ENCODE peak calls at places on chromosomes 4 and X, in ten cellular contexts. One of them, this sample, is unnamed.

GRCh38 chr4:139582044-139582443 is 26.0 kb upstream of the SETD7 start:
- DNase-seq in GM20000: no peak
- DNase-seq in lower lobe of right lung: no peak
- DNase-seq in lower leg skin: no peak
- DNase-seq in Calu3: no peak
- DNase-seq in transverse colon: no peak
- DNase-seq in AG09309: no peak
- DNase-seq in H9: no peak
- DNase-seq in bronchial epithelial cell: no peak
- DNase-seq in A549: no peak
- DNase-seq in this sample: no peak

GRCh38 chrX:3326721-3327120 is 19.7 kb downstream of the MXRA5 start:
- DNase-seq in GM20000: no peak
- DNase-seq in lower lobe of right lung: no peak
- DNase-seq in lower leg skin: no peak
- DNase-seq in Calu3: no peak
- DNase-seq in transverse colon: no peak
- DNase-seq in AG09309: peak
- DNase-seq in H9: no peak
- DNase-seq in bronchial epithelial cell: no peak
- DNase-seq in A549: no peak
- DNase-seq in this sample: no peak

GRCh38 chr4:102114118-102114630 is 231.1 kb downstream of the SLC39A8 start:
- DNase-seq in GM20000: no peak
- DNase-seq in lower lobe of right lung: no peak
- DNase-seq in lower leg skin: no peak
- DNase-seq in Calu3: no peak
- DNase-seq in transverse colon: no peak
- DNase-seq in AG09309: no peak
- DNase-seq in H9: no peak
- DNase-seq in bronchial epithelial cell: no peak
- DNase-seq in A549: no peak
- DNase-seq in this sample: no peak

GRCh38 chrX:138775501-138775900 is 64.0 kb upstream of the FGF13 start:
- DNase-seq in GM20000: peak
- DNase-seq in lower lobe of right lung: no peak
- DNase-seq in lower leg skin: no peak
- DNase-seq in Calu3: no peak
- DNase-seq in transverse colon: no peak
- DNase-seq in AG09309: no peak
- DNase-seq in H9: no peak
- DNase-seq in bronchial epithelial cell: peak
- DNase-seq in A549: peak
- DNase-seq in this sample: peak

GRCh38 chr4:10369517-10369916 is 87.7 kb downstream of the ZNF518B start:
- DNase-seq in GM20000: no peak
- DNase-seq in lower lobe of right lung: no peak
- DNase-seq in lower leg skin: no peak
- DNase-seq in Calu3: no peak
- DNase-seq in transverse colon: no peak
- DNase-seq in AG09309: no peak
- DNase-seq in H9: no peak
- DNase-seq in bronchial epithelial cell: peak
- DNase-seq in A549: no peak
- DNase-seq in this sample: no peak

GRCh38 chr4:187929024-187929423 is 66.5 kb upstream of the ZFP42 start:
- DNase-seq in GM20000: no peak
- DNase-seq in lower lobe of right lung: no peak
- DNase-seq in lower leg skin: no peak
- DNase-seq in Calu3: no peak
- DNase-seq in transverse colon: no peak
- DNase-seq in AG09309: no peak
- DNase-seq in H9: peak
- DNase-seq in bronchial epithelial cell: no peak
- DNase-seq in A549: no peak
- DNase-seq in this sample: no peak

GRCh38 chrX:360496-361150 is 26.1 kb downstream of the PPP2R3B start:
- DNase-seq in GM20000: no peak
- DNase-seq in lower lobe of right lung: no peak
- DNase-seq in lower leg skin: no peak
- DNase-seq in Calu3: no peak
- DNase-seq in transverse colon: no peak
- DNase-seq in AG09309: no peak
- DNase-seq in H9: no peak
- DNase-seq in bronchial epithelial cell: no peak
- DNase-seq in A549: no peak
- DNase-seq in this sample: no peak

GRCh38 chrX:54807524-54808108 is at the start of gene MAGED2:
- DNase-seq in GM20000: peak
- DNase-seq in lower lobe of right lung: no peak
- DNase-seq in lower leg skin: peak
- DNase-seq in Calu3: no peak
- DNase-seq in transverse colon: peak
- DNase-seq in AG09309: no peak
- DNase-seq in H9: peak
- DNase-seq in bronchial epithelial cell: peak
- DNase-seq in A549: no peak
- DNase-seq in this sample: no peak

GRCh38 chr4:7719354-7720174 is 220.1 kb downstream of the AFAP1 start:
- DNase-seq in GM20000: peak
- DNase-seq in lower lobe of right lung: peak
- DNase-seq in lower leg skin: no peak
- DNase-seq in Calu3: peak
- DNase-seq in transverse colon: peak
- DNase-seq in AG09309: no peak
- DNase-seq in H9: peak
- DNase-seq in bronchial epithelial cell: peak
- DNase-seq in A549: peak
- DNase-seq in this sample: peak

GRCh38 chrX:134026732-134027311 is 41.4 kb upstream of the GPC3 start:
- DNase-seq in GM20000: peak
- DNase-seq in lower lobe of right lung: no peak
- DNase-seq in lower leg skin: peak
- DNase-seq in Calu3: peak
- DNase-seq in transverse colon: peak
- DNase-seq in AG09309: no peak
- DNase-seq in H9: peak
- DNase-seq in bronchial epithelial cell: peak
- DNase-seq in A549: peak
- DNase-seq in this sample: peak

GRCh38 chr4:139609647-139610046 is 53.6 kb upstream of the SETD7 start:
- DNase-seq in GM20000: no peak
- DNase-seq in lower lobe of right lung: no peak
- DNase-seq in lower leg skin: no peak
- DNase-seq in Calu3: no peak
- DNase-seq in transverse colon: no peak
- DNase-seq in AG09309: no peak
- DNase-seq in H9: no peak
- DNase-seq in bronchial epithelial cell: peak
- DNase-seq in A549: no peak
- DNase-seq in this sample: no peak

GRCh38 chrX:68196939-68197791 is 236.1 kb downstream of the OPHN1 start:
- DNase-seq in GM20000: peak
- DNase-seq in lower lobe of right lung: no peak
- DNase-seq in lower leg skin: peak
- DNase-seq in Calu3: peak
- DNase-seq in transverse colon: peak
- DNase-seq in AG09309: no peak
- DNase-seq in H9: peak
- DNase-seq in bronchial epithelial cell: peak
- DNase-seq in A549: peak
- DNase-seq in this sample: peak

GRCh38 chrX:151505796-151506195 is 57.7 kb upstream of the PASD1 start:
- DNase-seq in GM20000: peak
- DNase-seq in lower lobe of right lung: no peak
- DNase-seq in lower leg skin: no peak
- DNase-seq in Calu3: peak
- DNase-seq in transverse colon: no peak
- DNase-seq in AG09309: no peak
- DNase-seq in H9: no peak
- DNase-seq in bronchial epithelial cell: peak
- DNase-seq in A549: peak
- DNase-seq in this sample: peak

GRCh38 chr4:124713213-124713592 is 671 bp upstream of the ANKRD50 start:
- DNase-seq in GM20000: peak
- DNase-seq in lower lobe of right lung: peak
- DNase-seq in lower leg skin: peak
- DNase-seq in Calu3: peak
- DNase-seq in transverse colon: peak
- DNase-seq in AG09309: peak
- DNase-seq in H9: peak
- DNase-seq in bronchial epithelial cell: peak
- DNase-seq in A549: peak
- DNase-seq in this sample: peak
- TF ChIP-seq CTCF in GM20000: no peak
- TF ChIP-seq CTCF in lower lobe of right lung: peak
- TF ChIP-seq CTCF in lower leg skin: no peak
- TF ChIP-seq CTCF in Calu3: no peak
- TF ChIP-seq CTCF in transverse colon: peak
- TF ChIP-seq CTCF in AG09309: peak
- TF ChIP-seq CTCF in H9: peak
- TF ChIP-seq CTCF in bronchial epithelial cell: peak
- TF ChIP-seq CTCF in A549: no peak
- TF ChIP-seq CTCF in this sample: peak

GRCh38 chrX:26649534-26649933 is 433.6 kb downstream of the MAGEB5 start:
- DNase-seq in GM20000: peak
- DNase-seq in lower lobe of right lung: no peak
- DNase-seq in lower leg skin: no peak
- DNase-seq in Calu3: no peak
- DNase-seq in transverse colon: no peak
- DNase-seq in AG09309: no peak
- DNase-seq in H9: no peak
- DNase-seq in bronchial epithelial cell: peak
- DNase-seq in A549: peak
- DNase-seq in this sample: peak
- TF ChIP-seq CTCF in GM20000: peak
- TF ChIP-seq CTCF in lower lobe of right lung: no peak
- TF ChIP-seq CTCF in lower leg skin: no peak
- TF ChIP-seq CTCF in Calu3: peak
- TF ChIP-seq CTCF in transverse colon: peak
- TF ChIP-seq CTCF in AG09309: peak
- TF ChIP-seq CTCF in H9: peak
- TF ChIP-seq CTCF in bronchial epithelial cell: peak
- TF ChIP-seq CTCF in A549: peak
- TF ChIP-seq CTCF in this sample: peak

GRCh38 chr4:175273995-175274753 is 356.0 kb downstream of the ADAM29 start:
- DNase-seq in GM20000: no peak
- DNase-seq in lower lobe of right lung: no peak
- DNase-seq in lower leg skin: no peak
- DNase-seq in Calu3: no peak
- DNase-seq in transverse colon: no peak
- DNase-seq in AG09309: no peak
- DNase-seq in H9: no peak
- DNase-seq in bronchial epithelial cell: peak
- DNase-seq in A549: no peak
- DNase-seq in this sample: no peak

DNA sequence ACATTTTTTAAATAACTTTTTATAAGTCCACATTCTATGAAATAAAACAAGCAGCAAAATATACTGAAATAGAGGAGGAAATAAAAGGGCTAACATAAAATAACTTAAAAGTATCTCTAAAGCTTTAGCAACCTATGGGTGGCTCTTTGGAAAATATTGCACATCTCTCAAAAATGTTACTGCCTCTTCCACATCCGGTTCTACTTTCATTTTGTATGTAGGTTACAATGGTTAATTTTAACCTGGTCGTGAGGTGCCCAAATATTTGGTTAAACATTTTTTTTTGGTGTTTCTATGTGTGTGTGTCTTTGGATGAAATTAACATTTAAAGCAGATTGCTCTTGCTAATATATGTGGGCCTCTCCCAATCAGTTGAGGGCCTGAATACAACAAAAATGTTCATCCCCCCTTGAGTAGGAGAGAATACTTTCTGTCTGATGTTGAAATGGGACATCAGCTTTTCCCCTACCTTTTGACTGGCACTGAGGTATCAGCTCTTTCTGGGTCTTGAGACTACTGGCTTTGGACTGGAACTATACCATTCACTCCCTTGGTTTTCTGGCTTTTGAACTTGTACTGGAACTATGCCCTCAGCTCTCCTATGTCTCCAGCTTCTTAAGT is 353.0 kb downstream of the ADAM29 start:
- DNase-seq in GM20000: no peak
- DNase-seq in lower lobe of right lung: no peak
- DNase-seq in lower leg skin: no peak
- DNase-seq in Calu3: no peak
- DNase-seq in transverse colon: no peak
- DNase-seq in AG09309: no peak
- DNase-seq in H9: no peak
- DNase-seq in bronchial epithelial cell: no peak
- DNase-seq in A549: no peak
- DNase-seq in this sample: no peak
- TF ChIP-seq CTCF in GM20000: no peak
- TF ChIP-seq CTCF in lower lobe of right lung: no peak
- TF ChIP-seq CTCF in lower leg skin: no peak
- TF ChIP-seq CTCF in Calu3: no peak
- TF ChIP-seq CTCF in transverse colon: no peak
- TF ChIP-seq CTCF in AG09309: no peak
- TF ChIP-seq CTCF in H9: no peak
- TF ChIP-seq CTCF in bronchial epithelial cell: no peak
- TF ChIP-seq CTCF in A549: no peak
- TF ChIP-seq CTCF in this sample: no peak

GRCh38 chr4:129162450-129162849 is 66.5 kb downstream of the C4orf33 start:
- DNase-seq in GM20000: no peak
- DNase-seq in lower lobe of right lung: no peak
- DNase-seq in lower leg skin: no peak
- DNase-seq in Calu3: no peak
- DNase-seq in transverse colon: no peak
- DNase-seq in AG09309: no peak
- DNase-seq in H9: no peak
- DNase-seq in bronchial epithelial cell: no peak
- DNase-seq in A549: no peak
- DNase-seq in this sample: no peak

GRCh38 chr4:129163427-129163826 is 67.5 kb downstream of the C4orf33 start:
- DNase-seq in GM20000: no peak
- DNase-seq in lower lobe of right lung: no peak
- DNase-seq in lower leg skin: no peak
- DNase-seq in Calu3: no peak
- DNase-seq in transverse colon: no peak
- DNase-seq in AG09309: no peak
- DNase-seq in H9: no peak
- DNase-seq in bronchial epithelial cell: no peak
- DNase-seq in A549: no peak
- DNase-seq in this sample: no peak

GRCh38 chr4:129172181-129172580 is 76.2 kb downstream of the C4orf33 start:
- DNase-seq in GM20000: no peak
- DNase-seq in lower lobe of right lung: no peak
- DNase-seq in lower leg skin: no peak
- DNase-seq in Calu3: no peak
- DNase-seq in transverse colon: no peak
- DNase-seq in AG09309: no peak
- DNase-seq in H9: no peak
- DNase-seq in bronchial epithelial cell: no peak
- DNase-seq in A549: no peak
- DNase-seq in this sample: no peak

GRCh38 chr4:129164243-129164642 is 68.3 kb downstream of the C4orf33 start:
- DNase-seq in GM20000: no peak
- DNase-seq in lower lobe of right lung: no peak
- DNase-seq in lower leg skin: no peak
- DNase-seq in Calu3: no peak
- DNase-seq in transverse colon: no peak
- DNase-seq in AG09309: no peak
- DNase-seq in H9: no peak
- DNase-seq in bronchial epithelial cell: no peak
- DNase-seq in A549: no peak
- DNase-seq in this sample: no peak

GRCh38 chr4:129167640-129168260 is 71.8 kb downstream of the C4orf33 start:
- DNase-seq in GM20000: no peak
- DNase-seq in lower lobe of right lung: no peak
- DNase-seq in lower leg skin: no peak
- DNase-seq in Calu3: no peak
- DNase-seq in transverse colon: no peak
- DNase-seq in AG09309: no peak
- DNase-seq in H9: peak
- DNase-seq in bronchial epithelial cell: no peak
- DNase-seq in A549: no peak
- DNase-seq in this sample: no peak
- TF ChIP-seq CTCF in GM20000: no peak
- TF ChIP-seq CTCF in lower lobe of right lung: no peak
- TF ChIP-seq CTCF in lower leg skin: no peak
- TF ChIP-seq CTCF in Calu3: no peak
- TF ChIP-seq CTCF in transverse colon: no peak
- TF ChIP-seq CTCF in AG09309: no peak
- TF ChIP-seq CTCF in H9: peak
- TF ChIP-seq CTCF in bronchial epithelial cell: no peak
- TF ChIP-seq CTCF in A549: no peak
- TF ChIP-seq CTCF in this sample: no peak

This sample was measured in GM13977.